ENCODE peak calls at places on chromosomes 7 and 10, in four cellular contexts. U, A, V and Q are unnamed samples.

GRCh38 chr10:126088144-126088543 is 191.8 kb downstream of the FANK1 start:
- DNase-seq in U (no peak), A (no peak), V (no peak), Q (no peak)

GRCh38 chr10:71048995-71049650 is 160.8 kb upstream of the PCBD1 start:
- DNase-seq in U (no peak), A (no peak), V (no peak), Q (no peak)

GRCh38 chr7:38908759-38909335 is at the start of gene VPS41:
- DNase-seq in U (peak), A (peak), V (peak), Q (peak)

GRCh38 chr10:93495654-93496321 is 624 bp upstream of the CEP55 start:
- DNase-seq in U (peak), A (peak), V (no peak), Q (peak)

GRCh38 chr7:84399661-84400060 is 205.1 kb upstream of the SEMA3A start:
- DNase-seq in U (no peak), A (no peak), V (no peak), Q (no peak)

GRCh38 chr7:92425311-92425947 is 21.9 kb upstream of the GATAD1 start:
- DNase-seq in U (no peak), A (no peak), V (no peak), Q (no peak)

GRCh38 chr7:83550100-83550499 is 98.8 kb downstream of the SEMA3E start:
- DNase-seq in U (no peak), A (no peak), V (no peak), Q (no peak)

GRCh38 chr10:14548970-14549369 is 218.2 kb upstream of the FRMD4A start:
- DNase-seq in U (no peak), A (no peak), V (no peak), Q (no peak)

GRCh38 chr7:132764762-132765161 is 188.5 kb upstream of the PLXNA4 start:
- DNase-seq in U (no peak), A (no peak), V (no peak), Q (no peak)

DNA sequence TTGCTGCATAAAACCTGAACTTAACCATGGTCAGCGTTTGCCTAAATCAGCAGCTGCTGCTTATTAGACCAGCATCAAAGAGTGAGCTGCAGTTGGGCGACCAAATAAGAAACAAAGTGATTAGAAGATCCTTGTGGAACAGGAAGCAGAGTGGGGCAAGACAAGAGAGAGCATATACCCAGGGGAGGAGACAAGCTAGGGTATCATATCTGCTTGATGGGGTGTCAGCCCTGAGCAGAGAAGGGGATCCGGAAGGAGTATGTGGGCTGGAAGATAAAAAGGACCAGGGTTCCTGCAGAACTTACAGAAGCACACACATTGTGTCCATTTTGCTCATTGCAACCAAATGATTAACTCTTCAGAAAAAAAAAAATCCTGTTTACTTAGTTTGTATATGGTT is 213.6 kb downstream of the CELF2 start:
- DNase-seq in U (no peak), A (no peak), V (no peak), Q (no peak)
- TF ChIP-seq CTCF in U (no peak), A (no peak), V (no peak), Q (no peak)

GRCh38 chr10:97117372-97117771 is 68.4 kb downstream of the SLIT1 start:
- DNase-seq in U (no peak), A (no peak), V (no peak), Q (no peak)
- TF ChIP-seq CTCF in U (peak), A (peak), V (no peak), Q (no peak)

GRCh38 chr10:26334932-26335573 is 103.1 kb upstream of the APBB1IP start:
- DNase-seq in U (peak), A (peak), V (peak), Q (peak)
- TF ChIP-seq CTCF in U (peak), A (peak), V (peak), Q (peak)

GRCh38 chr7:129433823-129434171 is 435 bp upstream of the STRIP2 start:
- DNase-seq in U (no peak), A (no peak), V (no peak), Q (no peak)
- TF ChIP-seq CTCF in U (no peak), A (no peak), V (no peak), Q (no peak)

DNA sequence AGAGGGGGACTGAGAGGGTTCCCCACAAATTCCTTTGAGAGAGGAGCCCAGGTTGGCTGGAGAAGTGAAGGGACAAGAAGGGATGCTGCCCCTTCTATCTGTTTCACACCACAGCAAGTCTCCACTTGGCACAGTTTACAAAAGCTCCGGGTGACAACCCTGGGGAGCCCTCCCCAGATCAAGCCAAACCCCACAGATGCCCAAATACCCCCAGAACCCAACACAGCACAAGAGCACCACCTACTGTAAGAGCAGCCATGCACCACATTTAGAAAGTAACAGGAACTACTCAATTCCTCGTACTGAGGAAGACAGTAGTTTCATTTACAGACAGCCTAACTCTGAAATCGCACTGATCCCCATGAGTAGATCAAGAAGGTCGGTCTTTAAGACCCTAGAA is 67.8 kb upstream of the ATP6V0A4 start:
- DNase-seq in U (peak), A (no peak), V (no peak), Q (peak)
- TF ChIP-seq CTCF in U (peak), A (no peak), V (no peak), Q (peak)

GRCh38 chr7:26284477-26284876 is 7.2 kb upstream of the SNX10 start:
- DNase-seq in U (no peak), A (no peak), V (no peak), Q (no peak)

GRCh38 chr7:26286157-26286556 is 5.5 kb upstream of the SNX10 start:
- DNase-seq in U (no peak), A (no peak), V (no peak), Q (no peak)

GRCh38 chr7:26280723-26281122 is 10.9 kb upstream of the SNX10 start:
- DNase-seq in U (no peak), A (no peak), V (no peak), Q (no peak)

GRCh38 chr7:26280097-26280496 is 11.6 kb upstream of the SNX10 start:
- DNase-seq in U (no peak), A (no peak), V (no peak), Q (no peak)

DNA sequence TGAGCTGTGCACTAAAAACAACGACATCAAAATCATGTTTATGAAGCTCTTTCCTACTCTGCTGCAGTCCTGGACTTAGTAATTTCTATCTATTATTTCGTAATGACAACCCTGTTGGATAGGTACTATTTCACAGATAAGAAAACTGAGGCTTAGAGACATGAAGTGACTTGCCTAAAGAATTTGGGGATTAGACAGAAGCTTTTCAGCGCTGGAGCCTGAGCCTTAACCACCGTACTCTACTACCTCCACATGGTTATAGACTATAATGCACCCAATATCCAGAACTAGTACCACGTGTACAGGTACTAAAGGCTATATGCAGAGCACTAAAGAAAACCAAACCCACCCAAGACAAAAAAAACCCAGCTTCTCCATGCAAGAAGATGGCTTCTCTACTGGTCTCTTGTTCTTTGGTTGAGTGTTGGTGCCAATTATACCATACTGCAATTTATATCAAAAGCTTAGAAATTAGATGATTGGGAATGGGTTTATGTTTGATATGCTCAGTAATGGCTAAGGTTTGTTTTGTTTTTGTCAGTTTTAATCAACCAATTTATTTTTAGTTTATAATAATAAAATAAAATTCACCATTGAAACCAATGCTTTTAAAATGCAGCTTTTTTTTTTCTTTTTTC is 6.5 kb upstream of the SNX10 start:
- DNase-seq in U (no peak), A (no peak), V (no peak), Q (no peak)
- TF ChIP-seq CTCF in U (no peak), A (no peak), V (no peak), Q (no peak)